ENCODE peak calls at places on chromosomes 6 and 20, in seven cellular contexts. I, J, H, P, D, E and V are unnamed samples.

GRCh38 chr6:148147431-148147830 is 195.2 kb upstream of the SASH1 start:
- DNase-seq in P (no peak), I (no peak), D (no peak), J (no peak), E (no peak), H (no peak), V (no peak)

GRCh38 chr20:13492001-13492480 is 146.7 kb downstream of the TASP1 start:
- DNase-seq in J (no peak), P (no peak), I (peak), E (no peak), D (peak), H (peak), V (no peak)

GRCh38 chr6:36326351-36326995 is 10.2 kb downstream of the BNIP5 start:
- DNase-seq in I (no peak), E (no peak), J (peak), P (no peak), H (no peak), D (no peak), V (no peak)

GRCh38 chr6:131744888-131745287 is 34.1 kb upstream of the CTAGE9 start:
- DNase-seq in D (no peak), I (no peak), E (no peak), H (no peak), J (no peak), P (no peak), V (no peak)

GRCh38 chr6:39269971-39270370 is 40.7 kb upstream of the KCNK5 start:
- DNase-seq in P (no peak), H (no peak), I (no peak), D (no peak), E (no peak), J (no peak), V (no peak)

GRCh38 chr20:62112368-62112767 is 9.9 kb upstream of the LSM14B start:
- DNase-seq in I (no peak), J (no peak), P (no peak), E (no peak), D (no peak), H (no peak), V (no peak)

GRCh38 chr6:137846772-137847313 is 20.2 kb upstream of the TNFAIP3 start:
- DNase-seq in D (no peak), E (no peak), H (no peak), I (no peak), P (no peak), J (peak), V (peak)

GRCh38 chr20:2754426-2754825 is 46.0 kb downstream of the CPXM1 start:
- DNase-seq in J (no peak), I (no peak), P (no peak), E (no peak), D (no peak), H (no peak), V (no peak)

GRCh38 chr20:10137533-10137932 is 81.1 kb upstream of the SNAP25 start:
- DNase-seq in I (no peak), J (no peak), H (no peak), D (no peak), E (no peak), P (no peak), V (no peak)

GRCh38 chr6:367891-368630 is 23.5 kb upstream of the IRF4 start:
- DNase-seq in P (no peak), I (no peak), D (no peak), E (no peak), J (no peak), H (no peak), V (no peak)

GRCh38 chr20:9215539-9215938 is 146.7 kb downstream of the PLCB4 start:
- DNase-seq in D (peak), I (no peak), P (no peak), H (no peak), E (no peak), J (no peak), V (no peak)

GRCh38 chr6:167097770-167098169 is 25.1 kb upstream of the CCR6 start:
- DNase-seq in I (no peak), H (no peak), J (no peak), E (no peak), D (no peak), P (no peak), V (no peak)

GRCh38 chr20:48359692-48360337 is 468.0 kb downstream of the PREX1 start:
- DNase-seq in E (no peak), D (no peak), I (no peak), H (no peak), J (no peak), P (no peak), V (no peak)

GRCh38 chr6:169618526-169619490 is 83.0 kb downstream of the WDR27 start:
- DNase-seq in P (no peak), J (no peak), H (no peak), I (peak), E (no peak), D (peak), V (no peak)

GRCh38 chr6:124679392-124679791 is 282.8 kb upstream of the RNF217 start:
- DNase-seq in D (peak), I (no peak), H (no peak), P (no peak), E (no peak), J (no peak), V (no peak)

GRCh38 chr20:4235512-4236043 is 220.2 kb upstream of the RNF24 start:
- DNase-seq in P (no peak), D (no peak), H (no peak), J (no peak), I (no peak), E (no peak), V (no peak)

GRCh38 chr6:158524311-158524710 is 35.6 kb upstream of the TMEM181 start:
- DNase-seq in D (no peak), H (no peak), P (no peak), E (no peak), J (no peak), I (no peak), V (no peak)

GRCh38 chr20:24891546-24892393 is 57.3 kb upstream of the CST7 start:
- DNase-seq in D (no peak), I (no peak), J (no peak), P (no peak), H (no peak), E (no peak), V (no peak)

GRCh38 chr6:169800668-169801395 is 49.4 kb downstream of the ERMARD start:
- DNase-seq in H (no peak), I (no peak), D (peak), J (peak), P (no peak), E (no peak), V (peak)

GRCh38 chr20:41290804-41291389 is 26.6 kb downstream of the ZHX3 start:
- DNase-seq in P (no peak), I (no peak), E (no peak), J (no peak), D (no peak), H (no peak), V (no peak)

GRCh38 chr6:89066929-89067646 is 13.5 kb upstream of the PNRC1 start:
- DNase-seq in P (no peak), D (no peak), J (no peak), E (no peak), I (no peak), H (no peak), V (no peak)

GRCh38 chr20:23782366-23782983 is 31.7 kb upstream of the CST1 start:
- DNase-seq in H (no peak), D (peak), J (no peak), P (no peak), I (no peak), E (no peak), V (no peak)

GRCh38 chr6:135798751-135799515 is 52.6 kb upstream of the PDE7B start:
- DNase-seq in H (no peak), E (no peak), J (no peak), D (no peak), P (no peak), I (no peak), V (no peak)

GRCh38 chr6:2478200-2478599 is 232.8 kb upstream of the GMDS start:
- DNase-seq in H (no peak), I (no peak), J (no peak), P (no peak), E (no peak), D (peak), V (no peak)

GRCh38 chr20:46013826-46014516 is 5.3 kb downstream of the MMP9 start:
- DNase-seq in P (peak), J (no peak), E (peak), H (peak), D (peak), I (no peak), V (no peak)

GRCh38 chr6:11007715-11008608 is 36.1 kb downstream of the ELOVL2 start:
- DNase-seq in E (no peak), H (peak), J (no peak), P (no peak), I (no peak), D (peak), V (no peak)

GRCh38 chr20:32436142-32436861 is 78.2 kb downstream of the ASXL1 start:
- DNase-seq in E (no peak), I (no peak), H (no peak), J (no peak), P (no peak), D (no peak), V (no peak)

GRCh38 chr20:59831024-59831900 is 102.2 kb downstream of the SYCP2 start:
- DNase-seq in J (peak), H (no peak), I (no peak), P (no peak), E (no peak), D (peak), V (no peak)

GRCh38 chr20:24955045-24955444 is 6.0 kb downstream of the CST7 start:
- DNase-seq in H (no peak), E (no peak), P (no peak), I (no peak), J (no peak), D (no peak), V (no peak)

GRCh38 chr6:158817298-158818007 is 1.7 kb downstream of the EZR start:
- DNase-seq in J (no peak), P (no peak), D (peak), H (peak), E (peak), I (no peak), V (no peak)

GRCh38 chr20:53390780-53391179 is 202.9 kb downstream of the ZNF217 start:
- DNase-seq in E (no peak), I (no peak), P (no peak), H (no peak), J (no peak), D (no peak), V (no peak)